ENCODE peak calls at places on chromosomes 1 and 21, in seven cellular contexts. L, U, K, N, Q, T and V are unnamed samples.

GRCh38 chr1:48039088-48040049 is 42.2 kb upstream of the TRABD2B start:
- DNase-seq in L (no peak), U (no peak), K (no peak), N (no peak), Q (no peak), T (no peak), V (no peak)

GRCh38 chr21:44558695-44559094 is at the start of gene KRTAP10-3:
- DNase-seq in L (no peak), U (no peak), K (no peak), N (no peak), Q (no peak), T (no peak), V (no peak)

GRCh38 chr1:7827134-7827955 is 25.5 kb downstream of the UTS2 start:
- DNase-seq in L (no peak), U (no peak), K (no peak), N (no peak), Q (no peak), T (no peak), V (no peak)

GRCh38 chr21:31201548-31201947 is 142.5 kb downstream of the TIAM1 start:
- DNase-seq in L (no peak), U (no peak), K (no peak), N (no peak), Q (no peak), T (peak; percentile 85), V (no peak)

GRCh38 chr1:226893936-226894335 is 23.5 kb downstream of the PSEN2 start:
- DNase-seq in L (no peak), U (no peak), K (no peak), N (no peak), Q (no peak), T (no peak), V (no peak)

GRCh38 chr1:165365344-165365743 is 8.8 kb upstream of the LMX1A start:
- DNase-seq in L (peak; percentile 13), U (no peak), K (no peak), N (no peak), Q (no peak), T (no peak), V (no peak)

GRCh38 chr21:34545079-34545884 is 33.3 kb upstream of the KCNE1 start:
- DNase-seq in L (peak; percentile 70), U (no peak), K (no peak), N (no peak), Q (no peak), T (no peak), V (peak; percentile 80)

GRCh38 chr1:16393255-16394177 is 26.5 kb downstream of the SZRD1 start:
- DNase-seq in L (no peak), U (peak; percentile 34), K (no peak), N (no peak), Q (no peak), T (no peak), V (no peak)

GRCh38 chr1:164609084-164609483 is 50.1 kb downstream of the PBX1 start:
- DNase-seq in L (no peak), U (no peak), K (no peak), N (no peak), Q (no peak), T (no peak), V (no peak)

GRCh38 chr1:175555266-175555665 is 188.1 kb downstream of the TNR start:
- DNase-seq in L (peak; percentile 63), U (no peak), K (no peak), N (no peak), Q (no peak), T (no peak), V (peak; percentile 65)

GRCh38 chr1:32352831-32353383 is 9.4 kb downstream of the FAM229A start:
- DNase-seq in L (no peak), U (peak; percentile 49), K (no peak), N (no peak), Q (no peak), T (no peak), V (peak; percentile 54)

GRCh38 chr1:165574295-165574694 is 30.5 kb downstream of the LRRC52 start:
- DNase-seq in L (no peak), U (no peak), K (no peak), N (no peak), Q (no peak), T (no peak), V (no peak)

GRCh38 chr1:46133946-46134345 is 1.5 kb upstream of the PIK3R3 start:
- DNase-seq in L (no peak), U (no peak), K (no peak), N (no peak), Q (no peak), T (no peak), V (no peak)

GRCh38 chr1:53982762-53983101 is 35.3 kb downstream of the LDLRAD1 start:
- DNase-seq in L (no peak), U (no peak), K (no peak), N (no peak), Q (no peak), T (no peak), V (no peak)

GRCh38 chr1:173616859-173617258 is 14.0 kb upstream of the SLC9C2 start:
- DNase-seq in L (no peak), U (no peak), K (no peak), N (no peak), Q (no peak), T (no peak), V (no peak)

GRCh38 chr1:245715970-245716369 is 561.2 kb downstream of the KIF26B start:
- DNase-seq in L (peak; percentile 95), U (no peak), K (no peak), N (no peak), Q (no peak), T (peak; percentile 73), V (peak; percentile 75)

GRCh38 chr1:55604749-55605148 is 389.6 kb upstream of the USP24 start:
- DNase-seq in L (no peak), U (no peak), K (no peak), N (no peak), Q (no peak), T (no peak), V (no peak)

GRCh38 chr1:46735708-46736324 is 16.9 kb upstream of the EFCAB14 start:
- DNase-seq in L (peak; percentile 46), U (no peak), K (no peak), N (no peak), Q (no peak), T (no peak), V (peak; percentile 68)

GRCh38 chr1:33222381-33222780 is 33.9 kb upstream of the ZNF362 start:
- DNase-seq in L (no peak), U (no peak), K (no peak), N (no peak), Q (no peak), T (no peak), V (no peak)

GRCh38 chr21:44966135-44967081 is 26.6 kb downstream of the SLX9 start:
- DNase-seq in L (no peak), U (peak; percentile 86), K (peak; percentile 24), N (no peak), Q (no peak), T (no peak), V (no peak)

GRCh38 chr21:16551101-16551695 is 821.4 kb downstream of the USP25 start:
- DNase-seq in L (peak; percentile 49), U (no peak), K (no peak), N (no peak), Q (no peak), T (no peak), V (no peak)

GRCh38 chr1:200306954-200307754 is 102.7 kb downstream of the ZNF281 start:
- DNase-seq in L (peak; percentile 25), U (no peak), K (peak; percentile 24), N (no peak), Q (no peak), T (no peak), V (peak; percentile 45)

GRCh38 chr1:163414778-163415177 is 93.0 kb downstream of the NUF2 start:
- DNase-seq in L (no peak), U (no peak), K (no peak), N (no peak), Q (no peak), T (no peak), V (no peak)

GRCh38 chr1:24199291-24199900 is 12.3 kb upstream of the IFNLR1 start:
- DNase-seq in L (peak; percentile 54), U (peak; percentile 45), K (peak; percentile 67), N (peak; percentile 51), Q (peak; percentile 28), T (no peak), V (peak; percentile 70)

GRCh38 chr1:148263128-148263905 is 111.2 kb upstream of the NBPF11 start:
- DNase-seq in L (peak; percentile 93), U (peak; percentile 49), K (peak; percentile 72), N (peak; percentile 13), Q (no peak), T (peak; percentile 87), V (peak; percentile 94)

GRCh38 chr1:10694274-10694632 is 102.2 kb downstream of the CASZ1 start:
- DNase-seq in L (no peak), U (no peak), K (peak; percentile 80), N (peak; percentile 24), Q (no peak), T (no peak), V (peak; percentile 33)

GRCh38 chr1:58748625-58749198 is 35.1 kb downstream of the JUN start:
- DNase-seq in L (no peak), U (no peak), K (peak; percentile 8), N (no peak), Q (no peak), T (no peak), V (no peak)

GRCh38 chr1:198829948-198830347 is 191.1 kb downstream of the PTPRC start:
- DNase-seq in L (peak; percentile 8), U (no peak), K (no peak), N (no peak), Q (no peak), T (no peak), V (peak; percentile 34)

GRCh38 chr1:166603296-166603695 is 236.0 kb upstream of the POGK start:
- DNase-seq in L (no peak), U (no peak), K (no peak), N (no peak), Q (no peak), T (no peak), V (no peak)

GRCh38 chr1:244665771-244666217 is 12.9 kb downstream of the DESI2 start:
- DNase-seq in L (no peak), U (no peak), K (no peak), N (no peak), Q (no peak), T (peak; percentile 55), V (peak; percentile 79)

GRCh38 chr1:43253173-43253572 is 16.6 kb upstream of the TMEM125 start:
- DNase-seq in L (no peak), U (no peak), K (no peak), N (no peak), Q (no peak), T (no peak), V (no peak)

GRCh38 chr1:117026361-117026760 is 24.8 kb downstream of the CD101 start:
- DNase-seq in L (no peak), U (no peak), K (no peak), N (no peak), Q (no peak), T (peak; percentile 38), V (no peak)

GRCh38 chr1:9410737-9411297 is 118.1 kb downstream of the SPSB1 start:
- DNase-seq in L (no peak), U (no peak), K (no peak), N (no peak), Q (no peak), T (peak; percentile 58), V (peak; percentile 100)